ENCODE peak calls at places on chromosomes 13 and 19, in six cellular contexts. One of them, this sample, is unnamed.
A peak's percentile ranks its signal among the peaks of the same experiment; 100 is the strongest.

GRCh38 chr13:108575430-108575829 is 54.0 kb upstream of the MYO16 start:
- DNase-seq in GM12892: no peak
- DNase-seq in H1: no peak
- DNase-seq in GM12878: peak; percentile 46
- DNase-seq in K562: no peak
- DNase-seq in HepG2: no peak
- DNase-seq in this sample: no peak

GRCh38 chr13:106596287-106596937 is 28.5 kb upstream of the ARGLU1 start:
- DNase-seq in GM12892: no peak
- DNase-seq in H1: no peak
- DNase-seq in GM12878: no peak
- DNase-seq in K562: no peak
- DNase-seq in HepG2: no peak
- DNase-seq in this sample: no peak

GRCh38 chr19:3146677-3147100 is 10.9 kb downstream of the GNA15 start:
- DNase-seq in GM12892: no peak
- DNase-seq in H1: peak; percentile 96
- DNase-seq in GM12878: no peak
- DNase-seq in K562: peak; percentile 70
- DNase-seq in HepG2: peak; percentile 21
- DNase-seq in this sample: no peak

GRCh38 chr13:111429064-111429558 is 108.7 kb downstream of the TEX29 start:
- DNase-seq in GM12892: no peak
- DNase-seq in H1: peak; percentile 88
- DNase-seq in GM12878: no peak
- DNase-seq in K562: peak; percentile 31
- DNase-seq in HepG2: peak; percentile 49
- DNase-seq in this sample: peak; percentile 45

GRCh38 chr13:96159731-96160130 is 69.8 kb downstream of the HS6ST3 start:
- DNase-seq in GM12892: no peak
- DNase-seq in H1: no peak
- DNase-seq in GM12878: no peak
- DNase-seq in K562: no peak
- DNase-seq in HepG2: no peak
- DNase-seq in this sample: no peak

GRCh38 chr19:24060687-24061356 is 26.2 kb upstream of the ZNF254 start:
- DNase-seq in GM12892: no peak
- DNase-seq in H1: no peak
- DNase-seq in GM12878: no peak
- DNase-seq in K562: no peak
- DNase-seq in HepG2: no peak
- DNase-seq in this sample: no peak

GRCh38 chr19:36059180-36059910 is 4.6 kb downstream of the WDR62 start:
- DNase-seq in GM12892: no peak
- DNase-seq in H1: no peak
- DNase-seq in GM12878: no peak
- DNase-seq in K562: no peak
- DNase-seq in HepG2: no peak
- DNase-seq in this sample: no peak

GRCh38 chr19:41308450-41309224 is 1.3 kb upstream of the CCDC97 start:
- DNase-seq in GM12892: no peak
- DNase-seq in H1: peak; percentile 100
- DNase-seq in GM12878: peak; percentile 76
- DNase-seq in K562: peak; percentile 75
- DNase-seq in HepG2: peak; percentile 76
- DNase-seq in this sample: no peak

GRCh38 chr19:40255619-40256166 is 29.2 kb upstream of the CCNP start:
- DNase-seq in GM12892: no peak
- DNase-seq in H1: no peak
- DNase-seq in GM12878: no peak
- DNase-seq in K562: no peak
- DNase-seq in HepG2: peak; percentile 45
- DNase-seq in this sample: no peak

GRCh38 chr13:27791901-27792392 is 336 bp upstream of the GSX1 start:
- DNase-seq in GM12892: no peak
- DNase-seq in H1: no peak
- DNase-seq in GM12878: no peak
- DNase-seq in K562: no peak
- DNase-seq in HepG2: no peak
- DNase-seq in this sample: no peak

GRCh38 chr13:60370343-60370742 is 26.7 kb upstream of the TDRD3 start:
- DNase-seq in GM12892: no peak
- DNase-seq in H1: no peak
- DNase-seq in GM12878: no peak
- DNase-seq in K562: no peak
- DNase-seq in HepG2: no peak
- DNase-seq in this sample: no peak

GRCh38 chr13:35460061-35460460 is 16.4 kb downstream of the MAB21L1 start:
- DNase-seq in GM12892: no peak
- DNase-seq in H1: no peak
- DNase-seq in GM12878: no peak
- DNase-seq in K562: no peak
- DNase-seq in HepG2: no peak
- DNase-seq in this sample: no peak

GRCh38 chr19:18776288-18776594 is 14.9 kb downstream of the COMP start:
- DNase-seq in GM12892: no peak
- DNase-seq in H1: no peak
- DNase-seq in GM12878: no peak
- DNase-seq in K562: peak; percentile 52
- DNase-seq in HepG2: no peak
- DNase-seq in this sample: no peak

GRCh38 chr19:33878912-33879810 is 82.5 kb downstream of the KCTD15 start:
- DNase-seq in GM12892: no peak
- DNase-seq in H1: no peak
- DNase-seq in GM12878: no peak
- DNase-seq in K562: no peak
- DNase-seq in HepG2: no peak
- DNase-seq in this sample: no peak

GRCh38 chr13:20144141-20144850 is 16.6 kb downstream of the GJA3 start:
- DNase-seq in GM12892: no peak
- DNase-seq in H1: peak; percentile 39
- DNase-seq in GM12878: no peak
- DNase-seq in K562: no peak
- DNase-seq in HepG2: no peak
- DNase-seq in this sample: no peak

DNA sequence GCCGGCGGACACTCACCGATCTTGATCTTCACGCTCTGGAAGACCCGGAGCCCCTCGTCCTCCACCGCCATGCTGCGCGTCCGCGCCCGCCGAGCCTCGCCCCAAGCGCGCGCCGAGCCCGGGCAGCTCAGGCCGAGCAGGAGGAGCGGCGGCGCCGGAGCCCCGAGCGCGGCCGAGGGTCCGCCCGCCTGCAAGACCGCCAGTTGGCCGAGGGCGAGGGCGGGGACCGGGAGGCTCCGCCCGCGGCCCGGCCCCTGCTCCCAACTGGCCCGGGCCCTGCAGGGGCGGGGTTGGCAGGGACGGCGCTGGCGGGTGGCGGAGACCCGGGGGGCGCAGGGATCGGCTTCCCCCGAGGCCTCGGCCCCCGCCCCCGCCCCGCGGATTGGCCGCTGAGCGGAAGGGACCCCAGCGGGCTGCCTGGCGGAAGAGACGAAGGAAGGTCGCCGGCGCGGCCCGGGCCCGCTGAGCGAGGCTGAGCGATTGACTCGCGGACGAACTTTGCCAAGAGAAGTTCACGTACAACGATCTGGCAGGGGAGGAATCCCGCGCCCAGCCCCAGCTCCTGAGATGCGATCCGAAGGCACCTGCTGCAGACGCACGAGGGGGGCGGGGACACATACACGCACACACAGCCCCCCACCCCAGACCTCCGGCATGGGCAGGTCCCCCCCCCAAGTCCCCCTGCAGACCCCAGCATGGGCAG is at the start of gene RASA3:
- DNase-seq in GM12892: peak; percentile 93
- DNase-seq in H1: peak; percentile 88
- DNase-seq in GM12878: no peak
- DNase-seq in K562: peak; percentile 90
- DNase-seq in HepG2: no peak
- DNase-seq in this sample: peak; percentile 96
- TF ChIP-seq POLR2A in GM12892: peak; percentile 68
- TF ChIP-seq POLR2A in H1: no peak
- TF ChIP-seq POLR2A in GM12878: peak; percentile 51
- TF ChIP-seq POLR2A in K562: no peak
- TF ChIP-seq POLR2A in HepG2: no peak
- TF ChIP-seq POLR2A in this sample: no peak

GRCh38 chr19:38277549-38277948 is 13.2 kb downstream of the SPINT2 start:
- DNase-seq in GM12892: no peak
- DNase-seq in H1: no peak
- DNase-seq in GM12878: no peak
- DNase-seq in K562: no peak
- DNase-seq in HepG2: no peak
- DNase-seq in this sample: no peak

GRCh38 chr19:38276942-38277517 is 12.7 kb downstream of the SPINT2 start:
- DNase-seq in GM12892: no peak
- DNase-seq in H1: no peak
- DNase-seq in GM12878: no peak
- DNase-seq in K562: no peak
- DNase-seq in HepG2: no peak
- DNase-seq in this sample: no peak

GRCh38 chr19:38280030-38280921 is 15.9 kb downstream of the SPINT2 start:
- DNase-seq in GM12892: no peak
- DNase-seq in H1: no peak
- DNase-seq in GM12878: no peak
- DNase-seq in K562: no peak
- DNase-seq in HepG2: no peak
- DNase-seq in this sample: no peak

GRCh38 chr19:38278751-38279150 is 14.4 kb downstream of the SPINT2 start:
- DNase-seq in GM12892: no peak
- DNase-seq in H1: no peak
- DNase-seq in GM12878: no peak
- DNase-seq in K562: no peak
- DNase-seq in HepG2: no peak
- DNase-seq in this sample: no peak

DNA sequence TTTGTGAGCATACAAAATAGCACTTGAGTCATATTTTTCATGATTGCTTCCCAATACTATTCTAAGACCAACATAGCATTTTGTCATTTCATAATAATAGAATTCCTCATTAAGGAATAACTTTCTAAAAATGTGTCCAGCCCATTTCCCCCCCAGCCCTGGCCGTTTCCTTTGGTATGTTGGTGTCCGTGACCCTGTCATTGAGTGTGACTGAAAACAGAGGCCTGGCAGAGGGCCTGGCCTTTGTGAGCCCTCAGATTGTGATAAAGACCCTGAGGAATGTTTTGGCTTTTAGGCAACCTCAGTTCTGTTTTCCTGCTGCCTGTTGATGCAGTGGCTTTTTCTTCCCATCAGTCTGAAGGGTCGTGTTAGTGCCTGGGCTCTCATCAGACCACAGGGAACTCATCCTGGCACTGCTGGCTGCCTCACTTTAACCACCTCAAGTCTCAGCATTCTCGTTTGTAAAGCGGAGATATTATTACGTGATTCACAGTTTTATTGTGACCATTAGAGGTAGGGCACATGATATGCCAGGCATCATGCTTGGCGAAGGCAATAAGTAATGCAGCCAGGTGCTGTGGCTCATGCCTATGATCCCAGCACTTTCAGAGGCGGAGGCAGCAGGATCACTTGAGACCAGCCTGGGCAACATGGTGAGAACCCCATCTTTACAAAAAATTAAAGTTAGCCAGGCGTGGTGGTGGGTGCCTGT is 13.8 kb downstream of the SPINT2 start:
- DNase-seq in GM12892: no peak
- DNase-seq in H1: no peak
- DNase-seq in GM12878: no peak
- DNase-seq in K562: no peak
- DNase-seq in HepG2: no peak
- DNase-seq in this sample: no peak
- TF ChIP-seq TAF1 in GM12892: no peak
- TF ChIP-seq TAF1 in H1: no peak
- TF ChIP-seq TAF1 in GM12878: no peak
- TF ChIP-seq TAF1 in K562: no peak
- TF ChIP-seq TAF1 in HepG2: no peak
- TF ChIP-seq TAF1 in this sample: no peak

GRCh38 chr13:25732146-25732865 is 319.5 kb downstream of the SHISA2 start:
- DNase-seq in GM12892: no peak
- DNase-seq in H1: no peak
- DNase-seq in GM12878: no peak
- DNase-seq in K562: no peak
- DNase-seq in HepG2: no peak
- DNase-seq in this sample: no peak
- TF ChIP-seq POLR2A in GM12892: no peak
- TF ChIP-seq POLR2A in H1: no peak
- TF ChIP-seq POLR2A in GM12878: no peak
- TF ChIP-seq POLR2A in K562: no peak
- TF ChIP-seq POLR2A in HepG2: no peak
- TF ChIP-seq POLR2A in this sample: no peak

GRCh38 chr13:24161980-24162517 is 1.5 kb downstream of the SPATA13 start:
- DNase-seq in GM12892: no peak
- DNase-seq in H1: no peak
- DNase-seq in GM12878: no peak
- DNase-seq in K562: no peak
- DNase-seq in HepG2: no peak
- DNase-seq in this sample: no peak

GRCh38 chr13:24162604-24163003 is 2.1 kb downstream of the SPATA13 start:
- DNase-seq in GM12892: no peak
- DNase-seq in H1: no peak
- DNase-seq in GM12878: no peak
- DNase-seq in K562: no peak
- DNase-seq in HepG2: no peak
- DNase-seq in this sample: no peak

GRCh38 chr13:24159362-24159761 is 1.2 kb upstream of the SPATA13 start:
- DNase-seq in GM12892: no peak
- DNase-seq in H1: no peak
- DNase-seq in GM12878: no peak
- DNase-seq in K562: no peak
- DNase-seq in HepG2: no peak
- DNase-seq in this sample: no peak

GRCh38 chr13:24161010-24161775 is 673 bp downstream of the SPATA13 start:
- DNase-seq in GM12892: peak; percentile 43
- DNase-seq in H1: peak; percentile 75
- DNase-seq in GM12878: no peak
- DNase-seq in K562: peak; percentile 6
- DNase-seq in HepG2: peak; percentile 55
- DNase-seq in this sample: peak; percentile 54

DNA sequence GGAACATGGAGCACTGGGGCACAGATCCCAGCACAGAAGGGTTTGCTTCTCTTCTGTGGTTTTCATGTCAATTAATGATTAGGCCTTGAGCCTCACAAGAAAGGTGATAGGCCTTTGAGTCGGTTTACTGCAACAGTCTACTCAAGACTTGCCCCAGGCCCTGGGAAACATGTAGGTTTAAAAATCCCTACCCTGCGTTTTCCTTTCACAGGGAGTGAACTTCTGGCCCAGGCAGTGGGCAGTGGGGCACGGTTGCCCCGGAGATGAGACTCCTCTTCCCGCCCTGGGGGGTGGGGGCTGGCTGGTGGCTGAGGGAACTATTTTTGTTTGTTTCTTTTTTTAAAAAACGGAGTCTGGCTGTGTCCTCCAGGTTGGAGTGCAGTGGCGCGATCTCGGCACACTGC is 597 bp upstream of the SPATA13 start:
- DNase-seq in GM12892: no peak
- DNase-seq in H1: peak; percentile 70
- DNase-seq in GM12878: no peak
- DNase-seq in K562: no peak
- DNase-seq in HepG2: no peak
- DNase-seq in this sample: no peak
- TF ChIP-seq TAF1 in GM12892: no peak
- TF ChIP-seq TAF1 in H1: no peak
- TF ChIP-seq TAF1 in GM12878: no peak
- TF ChIP-seq TAF1 in K562: no peak
- TF ChIP-seq TAF1 in HepG2: no peak
- TF ChIP-seq TAF1 in this sample: no peak